ENCODE peak calls at places on chromosome 4, in four cellular contexts. E is HepG2, S is suprapubic skin, X is stomach. R is an unnamed sample. For H3K4me1, the result is how much of the 10 kb centered on the place peaks cover.

GRCh38 chr4:40699648-40700047 is 50.1 kb upstream of the NSUN7 start:
- DNase-seq in S (no peak), X (no peak), E (no peak), R (no peak)

GRCh38 chr4:139609647-139610046 is 53.6 kb upstream of the SETD7 start:
- DNase-seq in S (no peak), E (no peak), X (no peak), R (no peak)

GRCh38 chr4:7673111-7673510 is 238.4 kb upstream of the PSAPL1 start:
- DNase-seq in S (no peak), E (peak), X (no peak), R (no peak)

GRCh38 chr4:92381640-92382039 is 77.9 kb downstream of the GRID2 start:
- DNase-seq in S (no peak), X (no peak), E (no peak), R (no peak)

GRCh38 chr4:98682719-98683118 is 24.3 kb upstream of the TSPAN5 start:
- DNase-seq in S (no peak), X (no peak), E (no peak), R (no peak)

GRCh38 chr4:17817027-17817426 is 6.2 kb downstream of the NCAPG start:
- DNase-seq in S (no peak), X (no peak), E (peak), R (no peak)

GRCh38 chr4:143396695-143397094 is 60.0 kb downstream of the GAB1 start:
- DNase-seq in E (no peak), X (no peak), S (no peak), R (no peak)

GRCh38 chr4:88177981-88178632 is 19.7 kb upstream of the ABCG2 start:
- DNase-seq in E (peak), X (no peak), S (no peak), R (no peak)

GRCh38 chr4:75637176-75637575 is 6.8 kb upstream of the CDKL2 start:
- DNase-seq in S (no peak), X (no peak), E (no peak), R (no peak)

GRCh38 chr4:162700815-162701361 is 465.8 kb downstream of the NAF1 start:
- DNase-seq in S (no peak), E (peak), X (no peak), R (no peak)

GRCh38 chr4:74793757-74794340 is 474 bp downstream of the BTC start:
- DNase-seq in S (peak), X (peak), E (peak), R (peak)

GRCh38 chr4:8394125-8394524 is 46.4 kb downstream of the ACOX3 start:
- DNase-seq in X (peak), E (no peak), S (peak), R (no peak)

GRCh38 chr4:102451266-102451665 is 49.9 kb upstream of the NFKB1 start:
- DNase-seq in E (no peak), S (no peak), X (no peak), R (no peak)

DNA sequence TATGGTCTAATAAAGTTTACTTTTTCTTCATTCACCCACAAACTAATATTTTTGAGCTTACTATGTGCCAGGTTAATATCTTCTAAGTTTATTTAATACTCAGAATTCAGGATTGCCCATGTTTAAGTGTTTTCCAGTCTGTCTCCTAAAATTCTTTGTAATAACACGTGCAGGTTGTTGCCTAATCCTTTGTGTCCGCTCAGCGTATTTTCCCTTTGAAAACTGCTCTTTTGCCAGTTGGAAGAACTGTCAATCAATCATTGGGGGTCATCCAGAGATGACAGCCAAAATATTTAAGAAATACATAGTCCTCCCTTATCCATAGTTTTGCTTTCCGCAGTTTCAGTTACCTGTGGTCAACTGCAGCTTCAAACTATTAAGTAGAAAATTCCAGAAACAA is 63.4 kb downstream of the LNX1 start:
- DNase-seq in X (no peak), E (no peak), S (no peak), R (no peak)
- H3K27ac ChIP-seq in X (no peak), E (no peak), S (no peak), R (no peak)

DNA sequence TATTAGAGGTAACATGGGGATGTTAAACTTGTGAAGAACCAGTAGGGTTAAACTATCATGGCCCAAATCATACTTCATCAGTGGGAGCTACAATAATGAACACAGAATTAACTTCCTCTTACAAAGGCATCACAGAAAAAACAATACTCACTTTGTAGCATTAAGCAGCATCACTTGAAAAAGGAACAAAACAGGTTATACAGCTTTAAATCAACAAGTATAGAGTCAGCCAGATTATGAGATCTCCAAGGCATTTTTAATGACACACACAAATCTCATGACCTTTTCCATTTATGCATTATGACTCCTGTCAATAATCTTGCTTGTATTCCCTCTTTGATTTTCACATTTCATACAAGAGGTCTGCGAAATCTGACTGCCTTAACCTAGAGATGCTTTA is 18.3 kb downstream of the FBXL5 start:
- DNase-seq in E (no peak), X (no peak), S (no peak), R (no peak)
- TF ChIP-seq POLR2AphosphoS5 in E (no peak), X (no peak), S (no peak), R (no peak)

GRCh38 chr4:2254665-2255500 is 7.0 kb downstream of the MXD4 start:
- DNase-seq in S (peak), E (no peak), X (peak), R (peak)
- H3K4me1 ChIP-seq in S (half or more), E (under half), X (under half), R (under half)

GRCh38 chr4:10094841-10095240 is 21.8 kb downstream of the WDR1 start:
- DNase-seq in S (no peak), X (no peak), E (no peak), R (no peak)
- H3K27ac ChIP-seq in S (no peak), X (peak), E (no peak), R (peak)

GRCh38 chr4:123014038-123014437 is 91.6 kb upstream of the NUDT6 start:
- DNase-seq in X (no peak), E (no peak), S (no peak), R (no peak)

GRCh38 chr4:123017636-123018390 is 95.4 kb upstream of the NUDT6 start:
- DNase-seq in X (no peak), E (no peak), S (no peak), R (no peak)

GRCh38 chr4:123018391-123018755 is 96.0 kb upstream of the NUDT6 start:
- DNase-seq in S (no peak), X (no peak), E (no peak), R (no peak)

GRCh38 chr4:123020285-123020684 is 97.9 kb upstream of the NUDT6 start:
- DNase-seq in S (no peak), X (no peak), E (no peak), R (no peak)

GRCh38 chr4:123017078-123017477 is 94.7 kb upstream of the NUDT6 start:
- DNase-seq in S (no peak), E (no peak), X (no peak), R (no peak)
- TF ChIP-seq POLR2AphosphoS5 in S (no peak), E (no peak), X (no peak), R (no peak)